ENCODE peak calls at places on chromosomes 13 and 19, in nine cellular contexts. One of them, this sample, is unnamed. For H3K27me3, the result is how much of the 10 kb centered on the place peaks cover.

GRCh38 chr19:11453468-11454341 is 18.3 kb downstream of the PRKCSH start:
- ATAC-seq in body of pancreas: no peak
- ATAC-seq in right cardiac atrium: no peak
- ATAC-seq in Panc1: no peak
- ATAC-seq in aorta: no peak
- ATAC-seq in pancreas: no peak
- ATAC-seq in HCT116: no peak
- ATAC-seq in gastrocnemius medialis: no peak
- ATAC-seq in psoas muscle: no peak
- ATAC-seq in this sample: no peak

GRCh38 chr13:36475468-36475867 is 43.2 kb downstream of the CCNA1 start:
- ATAC-seq in body of pancreas: no peak
- ATAC-seq in right cardiac atrium: no peak
- ATAC-seq in Panc1: no peak
- ATAC-seq in aorta: no peak
- ATAC-seq in pancreas: no peak
- ATAC-seq in HCT116: no peak
- ATAC-seq in gastrocnemius medialis: no peak
- ATAC-seq in psoas muscle: no peak
- ATAC-seq in this sample: no peak

GRCh38 chr19:15633122-15633521 is 7.6 kb upstream of the CYP4F3 start:
- ATAC-seq in body of pancreas: no peak
- ATAC-seq in right cardiac atrium: peak
- ATAC-seq in Panc1: no peak
- ATAC-seq in aorta: no peak
- ATAC-seq in pancreas: no peak
- ATAC-seq in HCT116: no peak
- ATAC-seq in gastrocnemius medialis: no peak
- ATAC-seq in psoas muscle: no peak
- ATAC-seq in this sample: no peak

GRCh38 chr13:21465710-21466160 is 6.6 kb upstream of the ZDHHC20 start:
- ATAC-seq in body of pancreas: peak
- ATAC-seq in right cardiac atrium: no peak
- ATAC-seq in Panc1: no peak
- ATAC-seq in aorta: no peak
- ATAC-seq in pancreas: peak
- ATAC-seq in HCT116: no peak
- ATAC-seq in gastrocnemius medialis: no peak
- ATAC-seq in psoas muscle: no peak
- ATAC-seq in this sample: no peak

GRCh38 chr19:4297901-4298771 is 4.1 kb downstream of the TMIGD2 start:
- ATAC-seq in body of pancreas: no peak
- ATAC-seq in right cardiac atrium: no peak
- ATAC-seq in Panc1: no peak
- ATAC-seq in aorta: no peak
- ATAC-seq in pancreas: no peak
- ATAC-seq in HCT116: no peak
- ATAC-seq in gastrocnemius medialis: no peak
- ATAC-seq in psoas muscle: no peak
- ATAC-seq in this sample: no peak

GRCh38 chr13:97535619-97536018 is 101.7 kb downstream of the RAP2A start:
- ATAC-seq in body of pancreas: no peak
- ATAC-seq in right cardiac atrium: no peak
- ATAC-seq in Panc1: no peak
- ATAC-seq in aorta: no peak
- ATAC-seq in pancreas: no peak
- ATAC-seq in HCT116: no peak
- ATAC-seq in gastrocnemius medialis: no peak
- ATAC-seq in psoas muscle: no peak
- ATAC-seq in this sample: no peak

GRCh38 chr13:23806874-23807522 is 82.2 kb downstream of the MIPEP start:
- ATAC-seq in body of pancreas: no peak
- ATAC-seq in right cardiac atrium: no peak
- ATAC-seq in Panc1: no peak
- ATAC-seq in aorta: no peak
- ATAC-seq in pancreas: no peak
- ATAC-seq in HCT116: no peak
- ATAC-seq in gastrocnemius medialis: no peak
- ATAC-seq in psoas muscle: no peak
- ATAC-seq in this sample: no peak

GRCh38 chr19:10975374-10976036 is 14.7 kb downstream of the SMARCA4 start:
- ATAC-seq in body of pancreas: peak
- ATAC-seq in right cardiac atrium: peak
- ATAC-seq in Panc1: no peak
- ATAC-seq in aorta: peak
- ATAC-seq in pancreas: peak
- ATAC-seq in HCT116: no peak
- ATAC-seq in gastrocnemius medialis: peak
- ATAC-seq in psoas muscle: peak
- ATAC-seq in this sample: peak

GRCh38 chr13:27001705-27002104 is 169.9 kb downstream of the USP12 start:
- ATAC-seq in body of pancreas: no peak
- ATAC-seq in right cardiac atrium: no peak
- ATAC-seq in Panc1: no peak
- ATAC-seq in aorta: no peak
- ATAC-seq in pancreas: no peak
- ATAC-seq in HCT116: no peak
- ATAC-seq in gastrocnemius medialis: no peak
- ATAC-seq in psoas muscle: no peak
- ATAC-seq in this sample: no peak

GRCh38 chr13:112213467-112214245 is 146.7 kb downstream of the SOX1 start:
- ATAC-seq in body of pancreas: peak
- ATAC-seq in right cardiac atrium: peak
- ATAC-seq in Panc1: no peak
- ATAC-seq in aorta: no peak
- ATAC-seq in pancreas: peak
- ATAC-seq in HCT116: peak
- ATAC-seq in gastrocnemius medialis: no peak
- ATAC-seq in psoas muscle: no peak
- ATAC-seq in this sample: no peak

GRCh38 chr19:17232258-17232657 is 6.2 kb downstream of the OCEL1 start:
- ATAC-seq in body of pancreas: no peak
- ATAC-seq in right cardiac atrium: no peak
- ATAC-seq in Panc1: no peak
- ATAC-seq in aorta: no peak
- ATAC-seq in pancreas: no peak
- ATAC-seq in HCT116: no peak
- ATAC-seq in gastrocnemius medialis: no peak
- ATAC-seq in psoas muscle: no peak
- ATAC-seq in this sample: no peak

GRCh38 chr19:46489445-46490272 is 6.0 kb downstream of the PNMA8B start:
- ATAC-seq in body of pancreas: peak
- ATAC-seq in right cardiac atrium: peak
- ATAC-seq in Panc1: no peak
- ATAC-seq in aorta: peak
- ATAC-seq in pancreas: peak
- ATAC-seq in HCT116: no peak
- ATAC-seq in gastrocnemius medialis: no peak
- ATAC-seq in psoas muscle: no peak
- ATAC-seq in this sample: peak

GRCh38 chr13:40440990-40441820 is 225.2 kb downstream of the FOXO1 start:
- ATAC-seq in body of pancreas: peak
- ATAC-seq in right cardiac atrium: peak
- ATAC-seq in Panc1: no peak
- ATAC-seq in aorta: peak
- ATAC-seq in pancreas: peak
- ATAC-seq in HCT116: no peak
- ATAC-seq in gastrocnemius medialis: peak
- ATAC-seq in psoas muscle: peak
- ATAC-seq in this sample: peak

GRCh38 chr13:110726726-110727125 is 13.2 kb downstream of the ING1 start:
- ATAC-seq in body of pancreas: no peak
- ATAC-seq in right cardiac atrium: no peak
- ATAC-seq in Panc1: no peak
- ATAC-seq in aorta: no peak
- ATAC-seq in pancreas: no peak
- ATAC-seq in HCT116: no peak
- ATAC-seq in gastrocnemius medialis: no peak
- ATAC-seq in psoas muscle: no peak
- ATAC-seq in this sample: no peak

GRCh38 chr19:38656171-38656981 is 8.9 kb downstream of the ACTN4 start:
- ATAC-seq in body of pancreas: no peak
- ATAC-seq in right cardiac atrium: peak
- ATAC-seq in Panc1: no peak
- ATAC-seq in aorta: no peak
- ATAC-seq in pancreas: no peak
- ATAC-seq in HCT116: peak
- ATAC-seq in gastrocnemius medialis: no peak
- ATAC-seq in psoas muscle: peak
- ATAC-seq in this sample: peak

GRCh38 chr13:59303433-59303832 is 860.3 kb downstream of the DIAPH3 start:
- ATAC-seq in body of pancreas: no peak
- ATAC-seq in right cardiac atrium: no peak
- ATAC-seq in Panc1: no peak
- ATAC-seq in aorta: no peak
- ATAC-seq in pancreas: no peak
- ATAC-seq in HCT116: no peak
- ATAC-seq in gastrocnemius medialis: no peak
- ATAC-seq in psoas muscle: no peak
- ATAC-seq in this sample: no peak

GRCh38 chr19:34085336-34085735 is 87.0 kb upstream of the LSM14A start:
- ATAC-seq in body of pancreas: no peak
- ATAC-seq in right cardiac atrium: no peak
- ATAC-seq in Panc1: no peak
- ATAC-seq in aorta: no peak
- ATAC-seq in pancreas: no peak
- ATAC-seq in HCT116: no peak
- ATAC-seq in gastrocnemius medialis: no peak
- ATAC-seq in psoas muscle: no peak
- ATAC-seq in this sample: no peak
- H3K4me3 ChIP-seq in body of pancreas: no peak
- H3K4me3 ChIP-seq in right cardiac atrium: no peak
- H3K4me3 ChIP-seq in Panc1: no peak
- H3K4me3 ChIP-seq in aorta: no peak
- H3K4me3 ChIP-seq in pancreas: no peak
- H3K4me3 ChIP-seq in HCT116: no peak
- H3K4me3 ChIP-seq in gastrocnemius medialis: no peak
- H3K4me3 ChIP-seq in psoas muscle: no peak
- H3K4me3 ChIP-seq in this sample: no peak

DNA sequence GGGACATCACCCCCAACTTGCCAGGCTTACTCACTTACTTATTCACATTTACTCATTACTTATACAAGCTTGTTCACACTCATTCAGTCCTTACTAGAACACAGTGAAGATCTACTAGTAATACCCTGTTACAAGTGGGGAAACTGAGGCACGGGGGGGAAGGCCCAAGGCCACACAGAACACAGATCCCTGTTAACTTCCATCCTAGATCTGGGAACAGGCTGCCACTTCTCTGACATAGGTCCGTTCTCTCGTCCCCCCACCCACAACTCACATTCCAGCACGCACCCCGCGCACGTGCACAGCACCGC is 1.5 kb upstream of the NRTN start:
- ATAC-seq in body of pancreas: no peak
- ATAC-seq in right cardiac atrium: no peak
- ATAC-seq in Panc1: no peak
- ATAC-seq in aorta: no peak
- ATAC-seq in pancreas: no peak
- ATAC-seq in HCT116: no peak
- ATAC-seq in gastrocnemius medialis: no peak
- ATAC-seq in psoas muscle: no peak
- ATAC-seq in this sample: no peak
- H3K27me3 ChIP-seq in body of pancreas: under half
- H3K27me3 ChIP-seq in right cardiac atrium: under half
- H3K27me3 ChIP-seq in Panc1: under half
- H3K27me3 ChIP-seq in aorta: under half
- H3K27me3 ChIP-seq in pancreas: under half
- H3K27me3 ChIP-seq in HCT116: under half
- H3K27me3 ChIP-seq in gastrocnemius medialis: half or more
- H3K27me3 ChIP-seq in psoas muscle: under half
- H3K27me3 ChIP-seq in this sample: half or more

DNA sequence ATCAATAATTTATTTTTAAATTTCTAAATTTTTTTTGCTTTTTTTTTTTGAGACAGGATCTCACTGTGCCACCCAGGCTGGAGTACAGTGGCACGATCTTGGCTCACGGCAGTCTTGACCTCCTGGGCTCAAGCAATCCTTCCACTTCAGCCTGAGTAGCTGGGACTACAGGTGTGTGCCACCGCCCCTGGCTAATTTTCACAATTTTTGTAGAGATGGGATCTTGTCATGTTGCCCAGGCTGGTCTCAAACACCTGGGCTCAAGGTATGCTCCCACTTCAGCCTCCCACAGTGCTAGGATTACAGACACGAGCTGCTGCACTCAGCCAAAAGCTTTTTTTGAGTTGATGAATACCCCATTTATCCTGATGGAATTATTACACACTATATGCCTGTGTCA is 50.8 kb downstream of the DPY19L3 start:
- ATAC-seq in body of pancreas: no peak
- ATAC-seq in right cardiac atrium: no peak
- ATAC-seq in Panc1: no peak
- ATAC-seq in aorta: no peak
- ATAC-seq in pancreas: no peak
- ATAC-seq in HCT116: no peak
- ATAC-seq in gastrocnemius medialis: no peak
- ATAC-seq in psoas muscle: no peak
- ATAC-seq in this sample: no peak
- H3K4me3 ChIP-seq in body of pancreas: no peak
- H3K4me3 ChIP-seq in right cardiac atrium: no peak
- H3K4me3 ChIP-seq in Panc1: no peak
- H3K4me3 ChIP-seq in aorta: no peak
- H3K4me3 ChIP-seq in pancreas: no peak
- H3K4me3 ChIP-seq in HCT116: no peak
- H3K4me3 ChIP-seq in gastrocnemius medialis: no peak
- H3K4me3 ChIP-seq in psoas muscle: no peak
- H3K4me3 ChIP-seq in this sample: no peak

GRCh38 chr19:31354919-31355318 is 5.7 kb upstream of the TSHZ3 start:
- ATAC-seq in body of pancreas: no peak
- ATAC-seq in right cardiac atrium: no peak
- ATAC-seq in Panc1: no peak
- ATAC-seq in aorta: no peak
- ATAC-seq in pancreas: no peak
- ATAC-seq in HCT116: no peak
- ATAC-seq in gastrocnemius medialis: no peak
- ATAC-seq in psoas muscle: no peak
- ATAC-seq in this sample: no peak

GRCh38 chr19:31356587-31357314 is 7.5 kb upstream of the TSHZ3 start:
- ATAC-seq in body of pancreas: peak
- ATAC-seq in right cardiac atrium: no peak
- ATAC-seq in Panc1: no peak
- ATAC-seq in aorta: peak
- ATAC-seq in pancreas: peak
- ATAC-seq in HCT116: no peak
- ATAC-seq in gastrocnemius medialis: no peak
- ATAC-seq in psoas muscle: no peak
- ATAC-seq in this sample: peak

GRCh38 chr19:31354316-31354715 is 5.1 kb upstream of the TSHZ3 start:
- ATAC-seq in body of pancreas: no peak
- ATAC-seq in right cardiac atrium: no peak
- ATAC-seq in Panc1: no peak
- ATAC-seq in aorta: no peak
- ATAC-seq in pancreas: no peak
- ATAC-seq in HCT116: no peak
- ATAC-seq in gastrocnemius medialis: no peak
- ATAC-seq in psoas muscle: no peak
- ATAC-seq in this sample: no peak

GRCh38 chr19:31355330-31356289 is 6.4 kb upstream of the TSHZ3 start:
- ATAC-seq in body of pancreas: no peak
- ATAC-seq in right cardiac atrium: no peak
- ATAC-seq in Panc1: no peak
- ATAC-seq in aorta: no peak
- ATAC-seq in pancreas: no peak
- ATAC-seq in HCT116: no peak
- ATAC-seq in gastrocnemius medialis: no peak
- ATAC-seq in psoas muscle: no peak
- ATAC-seq in this sample: no peak

GRCh38 chr19:31357315-31357673 is 8.1 kb upstream of the TSHZ3 start:
- ATAC-seq in body of pancreas: no peak
- ATAC-seq in right cardiac atrium: no peak
- ATAC-seq in Panc1: no peak
- ATAC-seq in aorta: no peak
- ATAC-seq in pancreas: no peak
- ATAC-seq in HCT116: no peak
- ATAC-seq in gastrocnemius medialis: no peak
- ATAC-seq in psoas muscle: no peak
- ATAC-seq in this sample: no peak
- H3K27me3 ChIP-seq in body of pancreas: under half
- H3K27me3 ChIP-seq in right cardiac atrium: under half
- H3K27me3 ChIP-seq in Panc1: under half
- H3K27me3 ChIP-seq in aorta: under half
- H3K27me3 ChIP-seq in pancreas: under half
- H3K27me3 ChIP-seq in HCT116: under half
- H3K27me3 ChIP-seq in gastrocnemius medialis: under half
- H3K27me3 ChIP-seq in psoas muscle: under half
- H3K27me3 ChIP-seq in this sample: under half

This sample was measured in gastroesophageal sphincter.